ENCODE peak calls at places on chromosomes 13 and 19, in ten cellular contexts. One of them, this sample, is unnamed.

GRCh38 chr13:62085337-62085736 is 669.7 kb upstream of the PCDH20 start:
- DNase-seq in AG10803: no peak
- DNase-seq in ELR: no peak
- DNase-seq in naive thymus-derived CD4-positive, alpha-beta T cell: no peak
- DNase-seq in posterior vena cava: no peak
- DNase-seq in NCI-H2081 treated with DMSO at 0.1 percent for 48 hours: no peak
- DNase-seq in astrocyte of the hippocampus: peak; percentile 13
- DNase-seq in bronchial epithelial cell: no peak
- DNase-seq in cardiac muscle cell: no peak
- DNase-seq in lower lobe of right lung: no peak
- DNase-seq in this sample: no peak

GRCh38 chr13:50691176-50691681 is 152.3 kb downstream of the DLEU7 start:
- DNase-seq in AG10803: no peak
- DNase-seq in ELR: no peak
- DNase-seq in naive thymus-derived CD4-positive, alpha-beta T cell: no peak
- DNase-seq in posterior vena cava: no peak
- DNase-seq in NCI-H2081 treated with DMSO at 0.1 percent for 48 hours: no peak
- DNase-seq in astrocyte of the hippocampus: peak; percentile 14
- DNase-seq in bronchial epithelial cell: no peak
- DNase-seq in cardiac muscle cell: peak; percentile 65
- DNase-seq in lower lobe of right lung: no peak
- DNase-seq in this sample: no peak

GRCh38 chr19:4686700-4687099 is 16.6 kb upstream of the MYDGF start:
- DNase-seq in AG10803: no peak
- DNase-seq in ELR: no peak
- DNase-seq in naive thymus-derived CD4-positive, alpha-beta T cell: no peak
- DNase-seq in posterior vena cava: no peak
- DNase-seq in NCI-H2081 treated with DMSO at 0.1 percent for 48 hours: no peak
- DNase-seq in astrocyte of the hippocampus: no peak
- DNase-seq in bronchial epithelial cell: no peak
- DNase-seq in cardiac muscle cell: no peak
- DNase-seq in lower lobe of right lung: no peak
- DNase-seq in this sample: no peak

GRCh38 chr19:1981253-1981652 is 34.3 kb downstream of the BTBD2 start:
- DNase-seq in AG10803: no peak
- DNase-seq in ELR: no peak
- DNase-seq in naive thymus-derived CD4-positive, alpha-beta T cell: no peak
- DNase-seq in posterior vena cava: no peak
- DNase-seq in NCI-H2081 treated with DMSO at 0.1 percent for 48 hours: no peak
- DNase-seq in astrocyte of the hippocampus: no peak
- DNase-seq in bronchial epithelial cell: no peak
- DNase-seq in cardiac muscle cell: no peak
- DNase-seq in lower lobe of right lung: no peak
- DNase-seq in this sample: no peak

GRCh38 chr19:17079710-17080440 is 4.3 kb downstream of the MYO9B start:
- DNase-seq in AG10803: peak; percentile 98
- DNase-seq in ELR: peak; percentile 99
- DNase-seq in naive thymus-derived CD4-positive, alpha-beta T cell: no peak
- DNase-seq in posterior vena cava: peak; percentile 93
- DNase-seq in NCI-H2081 treated with DMSO at 0.1 percent for 48 hours: no peak
- DNase-seq in astrocyte of the hippocampus: peak; percentile 97
- DNase-seq in bronchial epithelial cell: peak; percentile 97
- DNase-seq in cardiac muscle cell: peak; percentile 98
- DNase-seq in lower lobe of right lung: peak; percentile 60
- DNase-seq in this sample: peak; percentile 64

GRCh38 chr19:1725100-1726064 is 27.9 kb upstream of the ONECUT3 start:
- DNase-seq in AG10803: peak; percentile 26
- DNase-seq in ELR: peak; percentile 64
- DNase-seq in naive thymus-derived CD4-positive, alpha-beta T cell: no peak
- DNase-seq in posterior vena cava: no peak
- DNase-seq in NCI-H2081 treated with DMSO at 0.1 percent for 48 hours: no peak
- DNase-seq in astrocyte of the hippocampus: peak; percentile 87
- DNase-seq in bronchial epithelial cell: no peak
- DNase-seq in cardiac muscle cell: peak; percentile 65
- DNase-seq in lower lobe of right lung: no peak
- DNase-seq in this sample: peak; percentile 64

GRCh38 chr13:98333481-98333880 is 156.4 kb upstream of the RNF113B start:
- DNase-seq in AG10803: no peak
- DNase-seq in ELR: no peak
- DNase-seq in naive thymus-derived CD4-positive, alpha-beta T cell: no peak
- DNase-seq in posterior vena cava: no peak
- DNase-seq in NCI-H2081 treated with DMSO at 0.1 percent for 48 hours: no peak
- DNase-seq in astrocyte of the hippocampus: no peak
- DNase-seq in bronchial epithelial cell: no peak
- DNase-seq in cardiac muscle cell: no peak
- DNase-seq in lower lobe of right lung: no peak
- DNase-seq in this sample: no peak

GRCh38 chr19:33345163-33345562 is 28.3 kb upstream of the CEBPG start:
- DNase-seq in AG10803: no peak
- DNase-seq in ELR: no peak
- DNase-seq in naive thymus-derived CD4-positive, alpha-beta T cell: no peak
- DNase-seq in posterior vena cava: no peak
- DNase-seq in NCI-H2081 treated with DMSO at 0.1 percent for 48 hours: no peak
- DNase-seq in astrocyte of the hippocampus: no peak
- DNase-seq in bronchial epithelial cell: no peak
- DNase-seq in cardiac muscle cell: no peak
- DNase-seq in lower lobe of right lung: no peak
- DNase-seq in this sample: no peak

GRCh38 chr19:54248016-54248601 is 5.5 kb upstream of the LILRA6 start:
- DNase-seq in AG10803: no peak
- DNase-seq in ELR: peak; percentile 65
- DNase-seq in naive thymus-derived CD4-positive, alpha-beta T cell: no peak
- DNase-seq in posterior vena cava: no peak
- DNase-seq in NCI-H2081 treated with DMSO at 0.1 percent for 48 hours: no peak
- DNase-seq in astrocyte of the hippocampus: no peak
- DNase-seq in bronchial epithelial cell: no peak
- DNase-seq in cardiac muscle cell: peak; percentile 37
- DNase-seq in lower lobe of right lung: peak; percentile 62
- DNase-seq in this sample: no peak

GRCh38 chr13:56393549-56393948 is 747.2 kb upstream of the PRR20A start:
- DNase-seq in AG10803: no peak
- DNase-seq in ELR: no peak
- DNase-seq in naive thymus-derived CD4-positive, alpha-beta T cell: no peak
- DNase-seq in posterior vena cava: no peak
- DNase-seq in NCI-H2081 treated with DMSO at 0.1 percent for 48 hours: no peak
- DNase-seq in astrocyte of the hippocampus: no peak
- DNase-seq in bronchial epithelial cell: no peak
- DNase-seq in cardiac muscle cell: no peak
- DNase-seq in lower lobe of right lung: no peak
- DNase-seq in this sample: no peak

GRCh38 chr13:34011552-34012085 is 193.7 kb downstream of the RFC3 start:
- DNase-seq in AG10803: no peak
- DNase-seq in ELR: no peak
- DNase-seq in naive thymus-derived CD4-positive, alpha-beta T cell: no peak
- DNase-seq in posterior vena cava: no peak
- DNase-seq in NCI-H2081 treated with DMSO at 0.1 percent for 48 hours: no peak
- DNase-seq in astrocyte of the hippocampus: no peak
- DNase-seq in bronchial epithelial cell: peak; percentile 49
- DNase-seq in cardiac muscle cell: no peak
- DNase-seq in lower lobe of right lung: no peak
- DNase-seq in this sample: no peak

GRCh38 chr19:55866521-55866920 is 30.2 kb downstream of the NLRP4 start:
- DNase-seq in AG10803: no peak
- DNase-seq in ELR: no peak
- DNase-seq in naive thymus-derived CD4-positive, alpha-beta T cell: no peak
- DNase-seq in posterior vena cava: no peak
- DNase-seq in NCI-H2081 treated with DMSO at 0.1 percent for 48 hours: no peak
- DNase-seq in astrocyte of the hippocampus: no peak
- DNase-seq in bronchial epithelial cell: no peak
- DNase-seq in cardiac muscle cell: no peak
- DNase-seq in lower lobe of right lung: no peak
- DNase-seq in this sample: no peak

GRCh38 chr19:54478677-54479266 is 5.7 kb upstream of the CDC42EP5 start:
- DNase-seq in AG10803: peak; percentile 48
- DNase-seq in ELR: peak; percentile 59
- DNase-seq in naive thymus-derived CD4-positive, alpha-beta T cell: no peak
- DNase-seq in posterior vena cava: peak; percentile 31
- DNase-seq in NCI-H2081 treated with DMSO at 0.1 percent for 48 hours: no peak
- DNase-seq in astrocyte of the hippocampus: peak; percentile 62
- DNase-seq in bronchial epithelial cell: peak; percentile 36
- DNase-seq in cardiac muscle cell: peak; percentile 64
- DNase-seq in lower lobe of right lung: no peak
- DNase-seq in this sample: peak; percentile 50

GRCh38 chr19:18731562-18732008 is 48.1 kb downstream of the CRTC1 start:
- DNase-seq in AG10803: no peak
- DNase-seq in ELR: no peak
- DNase-seq in naive thymus-derived CD4-positive, alpha-beta T cell: no peak
- DNase-seq in posterior vena cava: no peak
- DNase-seq in NCI-H2081 treated with DMSO at 0.1 percent for 48 hours: no peak
- DNase-seq in astrocyte of the hippocampus: no peak
- DNase-seq in bronchial epithelial cell: peak; percentile 26
- DNase-seq in cardiac muscle cell: peak; percentile 54
- DNase-seq in lower lobe of right lung: no peak
- DNase-seq in this sample: no peak

GRCh38 chr19:22807061-22807835 is 23.3 kb upstream of the ZNF99 start:
- DNase-seq in AG10803: no peak
- DNase-seq in ELR: no peak
- DNase-seq in naive thymus-derived CD4-positive, alpha-beta T cell: no peak
- DNase-seq in posterior vena cava: no peak
- DNase-seq in NCI-H2081 treated with DMSO at 0.1 percent for 48 hours: no peak
- DNase-seq in astrocyte of the hippocampus: no peak
- DNase-seq in bronchial epithelial cell: no peak
- DNase-seq in cardiac muscle cell: no peak
- DNase-seq in lower lobe of right lung: no peak
- DNase-seq in this sample: no peak

GRCh38 chr19:4447327-4448146 is 10.1 kb downstream of the UBXN6 start:
- DNase-seq in AG10803: no peak
- DNase-seq in ELR: no peak
- DNase-seq in naive thymus-derived CD4-positive, alpha-beta T cell: no peak
- DNase-seq in posterior vena cava: no peak
- DNase-seq in NCI-H2081 treated with DMSO at 0.1 percent for 48 hours: no peak
- DNase-seq in astrocyte of the hippocampus: no peak
- DNase-seq in bronchial epithelial cell: no peak
- DNase-seq in cardiac muscle cell: no peak
- DNase-seq in lower lobe of right lung: no peak
- DNase-seq in this sample: no peak

GRCh38 chr19:54967611-54968010 is 1.4 kb downstream of the NLRP2 start:
- DNase-seq in AG10803: no peak
- DNase-seq in ELR: no peak
- DNase-seq in naive thymus-derived CD4-positive, alpha-beta T cell: no peak
- DNase-seq in posterior vena cava: no peak
- DNase-seq in NCI-H2081 treated with DMSO at 0.1 percent for 48 hours: no peak
- DNase-seq in astrocyte of the hippocampus: no peak
- DNase-seq in bronchial epithelial cell: no peak
- DNase-seq in cardiac muscle cell: no peak
- DNase-seq in lower lobe of right lung: no peak
- DNase-seq in this sample: no peak

GRCh38 chr13:27960362-27961226 is 8.5 kb downstream of the CDX2 start:
- DNase-seq in AG10803: peak; percentile 12
- DNase-seq in ELR: no peak
- DNase-seq in naive thymus-derived CD4-positive, alpha-beta T cell: no peak
- DNase-seq in posterior vena cava: no peak
- DNase-seq in NCI-H2081 treated with DMSO at 0.1 percent for 48 hours: no peak
- DNase-seq in astrocyte of the hippocampus: no peak
- DNase-seq in bronchial epithelial cell: peak; percentile 19
- DNase-seq in cardiac muscle cell: peak; percentile 41
- DNase-seq in lower lobe of right lung: peak; percentile 72
- DNase-seq in this sample: no peak

GRCh38 chr13:60329221-60329983 is 67.6 kb upstream of the TDRD3 start:
- DNase-seq in AG10803: peak; percentile 17
- DNase-seq in ELR: peak; percentile 47
- DNase-seq in naive thymus-derived CD4-positive, alpha-beta T cell: no peak
- DNase-seq in posterior vena cava: no peak
- DNase-seq in NCI-H2081 treated with DMSO at 0.1 percent for 48 hours: no peak
- DNase-seq in astrocyte of the hippocampus: peak; percentile 60
- DNase-seq in bronchial epithelial cell: peak; percentile 23
- DNase-seq in cardiac muscle cell: peak; percentile 59
- DNase-seq in lower lobe of right lung: peak; percentile 48
- DNase-seq in this sample: peak; percentile 8

GRCh38 chr19:38466050-38466449 is 32.6 kb downstream of the RYR1 start:
- DNase-seq in AG10803: no peak
- DNase-seq in ELR: no peak
- DNase-seq in naive thymus-derived CD4-positive, alpha-beta T cell: no peak
- DNase-seq in posterior vena cava: no peak
- DNase-seq in NCI-H2081 treated with DMSO at 0.1 percent for 48 hours: no peak
- DNase-seq in astrocyte of the hippocampus: no peak
- DNase-seq in bronchial epithelial cell: no peak
- DNase-seq in cardiac muscle cell: no peak
- DNase-seq in lower lobe of right lung: no peak
- DNase-seq in this sample: no peak

GRCh38 chr19:50803633-50804419 is 13.6 kb downstream of the ACP4 start:
- DNase-seq in AG10803: no peak
- DNase-seq in ELR: peak; percentile 40
- DNase-seq in naive thymus-derived CD4-positive, alpha-beta T cell: no peak
- DNase-seq in posterior vena cava: no peak
- DNase-seq in NCI-H2081 treated with DMSO at 0.1 percent for 48 hours: no peak
- DNase-seq in astrocyte of the hippocampus: peak; percentile 20
- DNase-seq in bronchial epithelial cell: no peak
- DNase-seq in cardiac muscle cell: peak; percentile 21
- DNase-seq in lower lobe of right lung: no peak
- DNase-seq in this sample: no peak

GRCh38 chr13:113877149-113877990 is 13.5 kb upstream of the GAS6 start:
- DNase-seq in AG10803: no peak
- DNase-seq in ELR: no peak
- DNase-seq in naive thymus-derived CD4-positive, alpha-beta T cell: no peak
- DNase-seq in posterior vena cava: peak; percentile 61
- DNase-seq in NCI-H2081 treated with DMSO at 0.1 percent for 48 hours: no peak
- DNase-seq in astrocyte of the hippocampus: no peak
- DNase-seq in bronchial epithelial cell: no peak
- DNase-seq in cardiac muscle cell: no peak
- DNase-seq in lower lobe of right lung: no peak
- DNase-seq in this sample: no peak

GRCh38 chr13:82847595-82847994 is 1034.7 kb downstream of the SLITRK1 start:
- DNase-seq in AG10803: no peak
- DNase-seq in ELR: no peak
- DNase-seq in naive thymus-derived CD4-positive, alpha-beta T cell: no peak
- DNase-seq in posterior vena cava: no peak
- DNase-seq in NCI-H2081 treated with DMSO at 0.1 percent for 48 hours: no peak
- DNase-seq in astrocyte of the hippocampus: no peak
- DNase-seq in bronchial epithelial cell: no peak
- DNase-seq in cardiac muscle cell: no peak
- DNase-seq in lower lobe of right lung: no peak
- DNase-seq in this sample: no peak

GRCh38 chr13:50015263-50015662 is at the start of gene KCNRG:
- DNase-seq in AG10803: peak; percentile 49
- DNase-seq in ELR: no peak
- DNase-seq in naive thymus-derived CD4-positive, alpha-beta T cell: no peak
- DNase-seq in posterior vena cava: no peak
- DNase-seq in NCI-H2081 treated with DMSO at 0.1 percent for 48 hours: no peak
- DNase-seq in astrocyte of the hippocampus: peak; percentile 16
- DNase-seq in bronchial epithelial cell: peak; percentile 5
- DNase-seq in cardiac muscle cell: peak; percentile 51
- DNase-seq in lower lobe of right lung: no peak
- DNase-seq in this sample: peak; percentile 27

GRCh38 chr19:21677696-21678418 is 89.5 kb downstream of the ZNF100 start:
- DNase-seq in AG10803: no peak
- DNase-seq in ELR: no peak
- DNase-seq in naive thymus-derived CD4-positive, alpha-beta T cell: no peak
- DNase-seq in posterior vena cava: no peak
- DNase-seq in NCI-H2081 treated with DMSO at 0.1 percent for 48 hours: no peak
- DNase-seq in astrocyte of the hippocampus: no peak
- DNase-seq in bronchial epithelial cell: no peak
- DNase-seq in cardiac muscle cell: no peak
- DNase-seq in lower lobe of right lung: no peak
- DNase-seq in this sample: peak; percentile 79

GRCh38 chr13:65188691-65189090 is 2041.4 kb downstream of the PCDH9 start:
- DNase-seq in AG10803: no peak
- DNase-seq in ELR: no peak
- DNase-seq in naive thymus-derived CD4-positive, alpha-beta T cell: no peak
- DNase-seq in posterior vena cava: no peak
- DNase-seq in NCI-H2081 treated with DMSO at 0.1 percent for 48 hours: no peak
- DNase-seq in astrocyte of the hippocampus: no peak
- DNase-seq in bronchial epithelial cell: no peak
- DNase-seq in cardiac muscle cell: no peak
- DNase-seq in lower lobe of right lung: no peak
- DNase-seq in this sample: no peak

GRCh38 chr19:34120846-34121639 is 51.3 kb upstream of the LSM14A start:
- DNase-seq in AG10803: peak; percentile 50
- DNase-seq in ELR: peak; percentile 60
- DNase-seq in naive thymus-derived CD4-positive, alpha-beta T cell: peak; percentile 49
- DNase-seq in posterior vena cava: no peak
- DNase-seq in NCI-H2081 treated with DMSO at 0.1 percent for 48 hours: no peak
- DNase-seq in astrocyte of the hippocampus: peak; percentile 60
- DNase-seq in bronchial epithelial cell: peak; percentile 31
- DNase-seq in cardiac muscle cell: peak; percentile 72
- DNase-seq in lower lobe of right lung: no peak
- DNase-seq in this sample: peak; percentile 24

GRCh38 chr19:45601524-45602522 is at the start of gene GPR4:
- DNase-seq in AG10803: no peak
- DNase-seq in ELR: peak; percentile 54
- DNase-seq in naive thymus-derived CD4-positive, alpha-beta T cell: no peak
- DNase-seq in posterior vena cava: no peak
- DNase-seq in NCI-H2081 treated with DMSO at 0.1 percent for 48 hours: no peak
- DNase-seq in astrocyte of the hippocampus: peak; percentile 23
- DNase-seq in bronchial epithelial cell: no peak
- DNase-seq in cardiac muscle cell: peak; percentile 54
- DNase-seq in lower lobe of right lung: no peak
- DNase-seq in this sample: no peak

This sample was measured in G401.